ENCODE peak calls at places on chromosomes 11 and 22, in four cellular contexts. One of them, this sample, is unnamed.

GRCh38 chr22:47192106-47192650 is 429.7 kb downstream of the TBC1D22A start:
- DNase-seq in WTC11: no peak
- DNase-seq in GM12878: no peak
- DNase-seq in HepG2: no peak
- DNase-seq in this sample: no peak

GRCh38 chr11:79227732-79228416 is 213.0 kb downstream of the TENM4 start:
- DNase-seq in WTC11: no peak
- DNase-seq in GM12878: no peak
- DNase-seq in HepG2: no peak
- DNase-seq in this sample: no peak

GRCh38 chr11:120219157-120219934 is 8.5 kb downstream of the OAF start:
- DNase-seq in WTC11: no peak
- DNase-seq in HepG2: no peak
- DNase-seq in GM12878: no peak
- DNase-seq in this sample: no peak

GRCh38 chr11:68439355-68440065 is 21.0 kb upstream of the PPP6R3 start:
- DNase-seq in GM12878: no peak
- DNase-seq in WTC11: no peak
- DNase-seq in HepG2: no peak
- DNase-seq in this sample: no peak

GRCh38 chr22:30423296-30423958 is 2.1 kb upstream of the MTFP1 start:
- DNase-seq in WTC11: peak
- DNase-seq in GM12878: no peak
- DNase-seq in HepG2: no peak
- DNase-seq in this sample: no peak

GRCh38 chr22:41217553-41218157 is 12.5 kb downstream of the L3MBTL2 start:
- DNase-seq in WTC11: peak
- DNase-seq in GM12878: no peak
- DNase-seq in HepG2: no peak
- DNase-seq in this sample: no peak

GRCh38 chr11:103349595-103349994 is 240.4 kb downstream of the DYNC2H1 start:
- DNase-seq in GM12878: no peak
- DNase-seq in HepG2: no peak
- DNase-seq in WTC11: no peak
- DNase-seq in this sample: no peak

GRCh38 chr11:70608568-70609314 is 210.4 kb downstream of the CTTN start:
- DNase-seq in WTC11: no peak
- DNase-seq in GM12878: no peak
- DNase-seq in HepG2: no peak
- DNase-seq in this sample: no peak

GRCh38 chr11:3106736-3107524 is 49.7 kb upstream of the CARS1 start:
- DNase-seq in HepG2: no peak
- DNase-seq in WTC11: peak
- DNase-seq in GM12878: no peak
- DNase-seq in this sample: no peak

GRCh38 chr22:45482169-45482568 is 20.5 kb upstream of the FBLN1 start:
- DNase-seq in GM12878: no peak
- DNase-seq in WTC11: no peak
- DNase-seq in HepG2: no peak
- DNase-seq in this sample: no peak

GRCh38 chr11:110736158-110736553 is 23.9 kb upstream of the ARHGAP20 start:
- DNase-seq in HepG2: no peak
- DNase-seq in WTC11: no peak
- DNase-seq in GM12878: no peak
- DNase-seq in this sample: no peak

GRCh38 chr11:29484548-29484947 is 532.3 kb downstream of the KCNA4 start:
- DNase-seq in GM12878: no peak
- DNase-seq in WTC11: no peak
- DNase-seq in HepG2: no peak
- DNase-seq in this sample: no peak

GRCh38 chr11:16739326-16739875 is 954 bp downstream of the C11orf58 start:
- DNase-seq in WTC11: no peak
- DNase-seq in GM12878: no peak
- DNase-seq in HepG2: no peak
- DNase-seq in this sample: no peak

GRCh38 chr11:73141031-73141308 is 1.1 kb downstream of the FCHSD2 start:
- DNase-seq in HepG2: no peak
- DNase-seq in GM12878: no peak
- DNase-seq in WTC11: no peak
- DNase-seq in this sample: peak

GRCh38 chr22:21450320-21450831 is 16.8 kb upstream of the TMEM191C start:
- DNase-seq in WTC11: peak
- DNase-seq in HepG2: no peak
- DNase-seq in GM12878: no peak
- DNase-seq in this sample: no peak

GRCh38 chr22:48706934-48707748 is 1120.5 kb downstream of the BRD1 start:
- DNase-seq in HepG2: no peak
- DNase-seq in WTC11: no peak
- DNase-seq in GM12878: no peak
- DNase-seq in this sample: no peak

GRCh38 chr11:2518983-2519340 is 74.2 kb downstream of the KCNQ1 start:
- DNase-seq in GM12878: no peak
- DNase-seq in HepG2: no peak
- DNase-seq in WTC11: peak
- DNase-seq in this sample: no peak

GRCh38 chr22:38696606-38697005 is 4.1 kb downstream of the JOSD1 start:
- DNase-seq in WTC11: no peak
- DNase-seq in HepG2: peak
- DNase-seq in GM12878: no peak
- DNase-seq in this sample: peak

GRCh38 chr11:112744041-112744440 is 217.2 kb upstream of the NCAM1 start:
- DNase-seq in GM12878: no peak
- DNase-seq in HepG2: no peak
- DNase-seq in WTC11: no peak
- DNase-seq in this sample: no peak

GRCh38 chr11:69413015-69413801 is 68.3 kb upstream of the LINC01488 start:
- DNase-seq in HepG2: no peak
- DNase-seq in WTC11: no peak
- DNase-seq in GM12878: no peak
- DNase-seq in this sample: no peak

GRCh38 chr11:35167451-35167954 is 28.5 kb downstream of the CD44 start:
- DNase-seq in WTC11: no peak
- DNase-seq in HepG2: no peak
- DNase-seq in GM12878: no peak
- DNase-seq in this sample: no peak

GRCh38 chr11:47260366-47260765 is 2.6 kb downstream of the NR1H3 start:
- DNase-seq in GM12878: no peak
- DNase-seq in WTC11: no peak
- DNase-seq in HepG2: no peak
- DNase-seq in this sample: no peak

GRCh38 chr11:17774232-17775034 is 39.9 kb downstream of the KCNC1 start:
- DNase-seq in GM12878: no peak
- DNase-seq in WTC11: no peak
- DNase-seq in HepG2: peak
- DNase-seq in this sample: no peak

GRCh38 chr11:72012897-72013721 is 14.4 kb downstream of the IL18BP start:
- DNase-seq in GM12878: no peak
- DNase-seq in WTC11: no peak
- DNase-seq in HepG2: no peak
- DNase-seq in this sample: no peak

GRCh38 chr11:68819362-68819761 is 22.4 kb downstream of the CPT1A start:
- DNase-seq in WTC11: no peak
- DNase-seq in GM12878: no peak
- DNase-seq in HepG2: no peak
- DNase-seq in this sample: no peak

GRCh38 chr22:36822581-36822980 is 5.7 kb upstream of the PVALB start:
- DNase-seq in GM12878: no peak
- DNase-seq in HepG2: no peak
- DNase-seq in WTC11: no peak
- DNase-seq in this sample: no peak

GRCh38 chr11:92298238-92298565 is 73.6 kb downstream of the FAT3 start:
- DNase-seq in GM12878: no peak
- DNase-seq in WTC11: no peak
- DNase-seq in HepG2: no peak
- DNase-seq in this sample: no peak

GRCh38 chr11:126561327-126561893 is 205.9 kb downstream of the ST3GAL4 start:
- DNase-seq in GM12878: no peak
- DNase-seq in HepG2: peak
- DNase-seq in WTC11: peak
- DNase-seq in this sample: peak

GRCh38 chr11:2573240-2574042 is 126.4 kb downstream of the KCNQ1OT1 start:
- DNase-seq in HepG2: no peak
- DNase-seq in GM12878: no peak
- DNase-seq in WTC11: peak
- DNase-seq in this sample: no peak

GRCh38 chr11:12902784-12903491 is 106.2 kb upstream of the RASSF10 start:
- DNase-seq in WTC11: no peak
- DNase-seq in HepG2: peak
- DNase-seq in GM12878: no peak
- DNase-seq in this sample: no peak

GRCh38 chr11:12897867-12898266 is 111.2 kb upstream of the RASSF10 start:
- DNase-seq in WTC11: no peak
- DNase-seq in GM12878: no peak
- DNase-seq in HepG2: no peak
- DNase-seq in this sample: no peak

GRCh38 chr11:12901874-12902481 is 107.1 kb upstream of the RASSF10 start:
- DNase-seq in GM12878: no peak
- DNase-seq in WTC11: no peak
- DNase-seq in HepG2: no peak
- DNase-seq in this sample: no peak

GRCh38 chr11:12900496-12900895 is 108.6 kb upstream of the RASSF10 start:
- DNase-seq in HepG2: peak
- DNase-seq in WTC11: no peak
- DNase-seq in GM12878: no peak
- DNase-seq in this sample: no peak

GRCh38 chr11:12901272-12901671 is 107.8 kb upstream of the RASSF10 start:
- DNase-seq in HepG2: peak
- DNase-seq in WTC11: no peak
- DNase-seq in GM12878: peak
- DNase-seq in this sample: no peak
- TF ChIP-seq TCF7 in HepG2: no peak
- TF ChIP-seq TCF7 in WTC11: no peak
- TF ChIP-seq TCF7 in GM12878: no peak
- TF ChIP-seq TCF7 in this sample: no peak

GRCh38 chr11:124788521-124788920 is 11.7 kb downstream of the MSANTD2 start:
- DNase-seq in WTC11: no peak
- DNase-seq in GM12878: no peak
- DNase-seq in HepG2: no peak
- DNase-seq in this sample: no peak

GRCh38 chr11:124796312-124796711 is 3.9 kb downstream of the MSANTD2 start:
- DNase-seq in WTC11: no peak
- DNase-seq in GM12878: no peak
- DNase-seq in HepG2: no peak
- DNase-seq in this sample: no peak

GRCh38 chr11:124791626-124792341 is 8.4 kb downstream of the MSANTD2 start:
- DNase-seq in HepG2: no peak
- DNase-seq in WTC11: no peak
- DNase-seq in GM12878: no peak
- DNase-seq in this sample: no peak

GRCh38 chr11:124798991-124799383 is 1.2 kb downstream of the MSANTD2 start:
- DNase-seq in HepG2: no peak
- DNase-seq in GM12878: no peak
- DNase-seq in WTC11: no peak
- DNase-seq in this sample: no peak

DNA sequence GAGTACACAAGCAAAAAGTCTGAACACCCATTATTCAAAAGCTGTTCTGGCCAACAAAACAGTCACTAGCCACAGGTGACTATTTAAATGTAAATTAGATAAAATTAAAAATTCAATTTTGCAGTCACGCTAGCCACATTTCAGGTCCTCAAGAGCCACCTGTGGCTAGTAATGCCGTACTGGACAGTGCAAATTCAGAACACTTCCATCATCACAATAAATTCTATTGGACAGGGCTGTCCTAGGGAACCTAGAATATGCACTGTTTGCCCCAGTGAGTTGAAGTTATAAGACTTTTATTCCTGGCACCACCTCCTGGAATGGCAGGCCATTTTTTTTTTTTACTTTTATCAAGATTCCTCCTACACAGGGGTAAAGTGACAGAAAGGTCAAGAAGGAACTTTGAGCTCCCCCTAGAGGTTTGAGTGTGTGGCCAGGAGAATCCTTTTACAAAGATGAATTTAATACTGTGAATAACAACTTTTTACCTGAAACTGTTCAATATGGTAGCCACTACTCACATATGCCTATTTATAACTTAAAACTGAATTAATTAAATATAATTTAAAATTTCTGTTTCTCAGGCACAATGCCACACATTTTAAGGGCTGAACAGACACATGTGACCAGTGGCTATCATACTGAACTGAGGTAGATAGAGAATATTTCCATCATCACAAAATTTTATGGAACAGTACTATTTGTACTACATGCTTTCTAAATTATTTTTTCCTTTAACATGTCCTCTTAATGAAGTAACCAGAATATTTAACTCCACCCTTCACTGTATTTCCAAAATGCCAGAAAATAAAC is 6.5 kb downstream of the MSANTD2 start:
- DNase-seq in WTC11: peak
- DNase-seq in HepG2: peak
- DNase-seq in GM12878: no peak
- DNase-seq in this sample: peak
- TF ChIP-seq MAX in WTC11: no peak
- TF ChIP-seq MAX in HepG2: no peak
- TF ChIP-seq MAX in GM12878: no peak
- TF ChIP-seq MAX in this sample: no peak

DNA sequence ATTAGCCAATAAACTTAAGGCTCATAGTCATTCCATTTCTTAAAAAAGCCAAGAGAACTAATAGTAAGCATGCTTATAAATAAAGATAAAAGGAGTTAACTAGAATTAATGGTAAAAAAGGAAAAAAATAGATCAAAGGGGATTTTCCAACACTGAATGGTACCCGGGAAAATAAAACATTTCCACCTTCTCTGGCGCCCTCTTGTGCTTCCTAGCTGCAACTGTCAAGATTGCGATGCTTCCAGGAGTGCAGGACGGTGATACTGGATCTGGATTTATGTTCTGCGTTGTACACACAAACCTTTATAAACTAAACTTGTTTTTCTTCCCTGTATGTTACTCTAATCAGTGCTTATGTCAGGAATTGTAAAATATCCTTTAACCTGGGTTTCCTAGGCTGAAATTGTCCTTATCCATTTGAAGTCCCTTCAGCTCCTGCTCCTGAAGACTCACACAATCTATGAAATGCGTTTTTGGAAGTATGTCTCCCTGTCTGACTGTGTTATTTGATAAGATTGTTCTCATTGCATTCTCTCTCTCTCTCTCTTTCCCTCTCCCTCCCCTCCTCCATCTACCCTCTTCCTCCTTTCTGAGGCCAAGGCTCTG is 9.6 kb upstream of the HTATIP2 start:
- DNase-seq in WTC11: peak
- DNase-seq in HepG2: peak
- DNase-seq in GM12878: no peak
- DNase-seq in this sample: peak
- TF ChIP-seq TCF7 in WTC11: no peak
- TF ChIP-seq TCF7 in HepG2: no peak
- TF ChIP-seq TCF7 in GM12878: no peak
- TF ChIP-seq TCF7 in this sample: peak

DNA sequence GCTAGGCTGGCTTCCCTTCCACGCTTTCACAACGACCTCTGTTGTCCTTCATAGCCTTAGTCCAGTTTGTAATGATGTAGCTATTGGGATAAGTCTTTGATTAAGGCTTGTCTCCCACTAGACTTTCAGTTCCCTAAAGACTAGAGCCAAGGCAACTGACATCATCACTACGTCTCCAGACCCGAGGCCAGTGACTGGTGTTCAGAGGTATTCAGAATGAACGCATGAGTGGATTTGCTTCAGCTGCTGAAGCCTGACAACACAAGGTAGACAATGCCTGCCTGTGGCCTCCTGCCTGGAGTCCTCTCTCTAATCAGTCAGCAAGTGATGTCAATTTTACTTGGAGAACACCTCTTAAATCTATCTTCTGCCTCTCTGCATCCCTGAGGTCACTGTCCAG is 13.6 kb downstream of the EFCAB6 start:
- DNase-seq in HepG2: no peak
- DNase-seq in GM12878: peak
- DNase-seq in WTC11: no peak
- DNase-seq in this sample: no peak
- TF ChIP-seq MAX in HepG2: no peak
- TF ChIP-seq MAX in GM12878: no peak
- TF ChIP-seq MAX in WTC11: no peak
- TF ChIP-seq MAX in this sample: no peak

This sample was measured in K562.